ENCODE peak calls at places on chromosomes 12 and 14, in seven cellular contexts. E is COLO829, R is keratinocyte, Y is fibroblast of pulmonary artery, F is NCI-H69, M is uterus, S is pancreas. L is an unnamed sample.

GRCh38 chr12:90250766-90251165 is 542.1 kb upstream of the ATP2B1 start:
- DNase-seq in E (peak), R (no peak), Y (peak), F (no peak), M (peak), S (no peak), L (no peak)

GRCh38 chr14:102603293-102603907 is 11.0 kb downstream of the RCOR1 start:
- DNase-seq in E (no peak), R (no peak), Y (no peak), F (no peak), M (no peak), S (no peak), L (no peak)

GRCh38 chr12:92108651-92109050 is 37.0 kb downstream of the BTG1 start:
- DNase-seq in E (no peak), R (no peak), Y (peak), F (peak), M (peak), S (no peak), L (peak)

GRCh38 chr14:38208825-38209562 is 1.3 kb downstream of the SSTR1 start:
- DNase-seq in E (no peak), R (no peak), Y (peak), F (peak), M (no peak), S (peak), L (peak)

GRCh38 chr14:20632831-20633771 is 8.4 kb downstream of the OR6S1 start:
- DNase-seq in E (peak), R (no peak), Y (peak), F (peak), M (peak), S (no peak), L (peak)

GRCh38 chr14:71187633-71188356 is 280.5 kb downstream of the PCNX1 start:
- DNase-seq in E (no peak), R (no peak), Y (peak), F (no peak), M (no peak), S (no peak), L (no peak)

GRCh38 chr14:49940805-49941421 is 48.0 kb downstream of the ARF6 start:
- DNase-seq in E (no peak), R (no peak), Y (peak), F (no peak), M (no peak), S (no peak), L (no peak)

GRCh38 chr12:26271889-26272492 is 76.6 kb downstream of the SSPN start:
- DNase-seq in E (no peak), R (peak), Y (peak), F (peak), M (peak), S (peak), L (no peak)

GRCh38 chr12:27614866-27615265 is 81.4 kb upstream of the REP15 start:
- DNase-seq in E (no peak), R (no peak), Y (no peak), F (no peak), M (no peak), S (no peak), L (no peak)

GRCh38 chr12:14264777-14265176 is 100.7 kb upstream of the ATF7IP start:
- DNase-seq in E (no peak), R (no peak), Y (no peak), F (peak), M (no peak), S (no peak), L (no peak)

GRCh38 chr12:92403210-92404175 is 257.8 kb upstream of the BTG1 start:
- DNase-seq in E (no peak), R (no peak), Y (no peak), F (no peak), M (no peak), S (no peak), L (no peak)

GRCh38 chr12:526089-526488 is 66.3 kb downstream of the B4GALNT3 start:
- DNase-seq in E (no peak), R (no peak), Y (no peak), F (no peak), M (no peak), S (no peak), L (no peak)

GRCh38 chr12:108338915-108339657 is at the start of gene CMKLR1:
- DNase-seq in E (no peak), R (no peak), Y (no peak), F (no peak), M (peak), S (no peak), L (no peak)

GRCh38 chr12:49189731-49190314 is 943 bp upstream of the TUBA1A start:
- DNase-seq in E (no peak), R (no peak), Y (peak), F (peak), M (no peak), S (no peak), L (peak)

GRCh38 chr12:131683266-131684014 is 27.4 kb upstream of the SFSWAP start:
- DNase-seq in E (no peak), R (no peak), Y (no peak), F (no peak), M (no peak), S (no peak), L (no peak)

GRCh38 chr14:72404106-72404774 is 472.0 kb downstream of the RGS6 start:
- DNase-seq in E (no peak), R (no peak), Y (no peak), F (no peak), M (no peak), S (no peak), L (no peak)

GRCh38 chr12:5705791-5706190 is 239.3 kb downstream of the ANO2 start:
- DNase-seq in E (no peak), R (no peak), Y (no peak), F (no peak), M (no peak), S (no peak), L (no peak)

L was measured in NCI-H748 treated with DMSO at 0.1 percent for 48 hours.